ENCODE peak calls at places on chromosomes 6 and 20, in four cellular contexts. R is CD8-positive, alpha-beta memory T cell; C is neuronal stem cell; Q is GM23248. U is an unnamed sample.

GRCh38 chr6:64505312-64505711 is 869.7 kb downstream of the PHF3 start:
- DNase-seq in R (no peak), C (no peak), Q (peak; percentile 10), U (peak; percentile 84)

GRCh38 chr20:10644458-10645204 is 29.2 kb downstream of the JAG1 start:
- DNase-seq in R (no peak), C (no peak), Q (no peak), U (no peak)

GRCh38 chr20:58192567-58192966 is 35.9 kb downstream of the ANKRD60 start:
- DNase-seq in R (peak; percentile 23), C (no peak), Q (no peak), U (peak; percentile 46)

GRCh38 chr20:17654649-17655285 is 27.3 kb downstream of the RRBP1 start:
- DNase-seq in R (no peak), C (peak; percentile 49), Q (peak; percentile 71), U (peak; percentile 82)

GRCh38 chr6:22600059-22600458 is 30.7 kb downstream of the HDGFL1 start:
- DNase-seq in R (no peak), C (no peak), Q (no peak), U (no peak)

GRCh38 chr20:32205502-32206382 is 1.8 kb downstream of the PLAGL2 start:
- DNase-seq in R (no peak), C (no peak), Q (peak; percentile 62), U (peak; percentile 74)

GRCh38 chr6:157521665-157522335 is 140.8 kb downstream of the ZDHHC14 start:
- DNase-seq in R (no peak), C (no peak), Q (peak; percentile 5), U (no peak)

GRCh38 chr6:10177703-10178102 is 237.2 kb downstream of the TFAP2A start:
- DNase-seq in R (no peak), C (no peak), Q (no peak), U (no peak)

GRCh38 chr6:128464790-128465189 is 55.6 kb downstream of the PTPRK start:
- DNase-seq in R (no peak), C (no peak), Q (no peak), U (no peak)

GRCh38 chr20:59724457-59725366 is 120.4 kb downstream of the PHACTR3 start:
- DNase-seq in R (no peak), C (no peak), Q (no peak), U (no peak)

GRCh38 chr6:45439459-45439858 is 61.7 kb upstream of the SUPT3H start:
- DNase-seq in R (no peak), C (no peak), Q (no peak), U (no peak)

GRCh38 chr20:25226433-25227316 is 21.2 kb upstream of the PYGB start:
- DNase-seq in R (no peak), C (no peak), Q (no peak), U (peak; percentile 12)

GRCh38 chr20:58018590-58018989 is 209.9 kb downstream of the ANKRD60 start:
- DNase-seq in R (no peak), C (no peak), Q (no peak), U (no peak)

GRCh38 chr6:160048471-160048870 is 73.1 kb upstream of the SLC22A1 start:
- DNase-seq in R (no peak), C (no peak), Q (peak; percentile 5), U (no peak)

GRCh38 chr6:111950661-111951426 is 77.6 kb upstream of the FYN start:
- DNase-seq in R (no peak), C (no peak), Q (peak; percentile 32), U (no peak)

GRCh38 chr20:62533591-62534495 is 58.0 kb upstream of the GATA5 start:
- DNase-seq in R (no peak), C (no peak), Q (no peak), U (no peak)

GRCh38 chr6:112149236-112149635 is 61.8 kb downstream of the FAM229B start:
- DNase-seq in R (no peak), C (no peak), Q (no peak), U (no peak)

GRCh38 chr20:10863337-10864060 is 189.7 kb upstream of the JAG1 start:
- DNase-seq in R (no peak), C (no peak), Q (peak; percentile 79), U (no peak)

GRCh38 chr6:99219788-99220187 is 129.7 kb downstream of the FAXC start:
- DNase-seq in R (no peak), C (no peak), Q (no peak), U (no peak)

GRCh38 chr6:170146640-170147039 is 144.2 kb downstream of the DLL1 start:
- DNase-seq in R (no peak), C (no peak), Q (no peak), U (no peak)

GRCh38 chr6:16832027-16832688 is 70.9 kb upstream of the ATXN1 start:
- DNase-seq in R (no peak), C (no peak), Q (no peak), U (no peak)

GRCh38 chr20:32572271-32572968 is 12.7 kb downstream of the NOL4L start:
- DNase-seq in R (no peak), C (no peak), Q (no peak), U (no peak)

GRCh38 chr6:27472182-27472616 is 706 bp downstream of the ZNF184 start:
- DNase-seq in R (peak; percentile 83), C (peak; percentile 65), Q (peak; percentile 80), U (peak; percentile 69)

GRCh38 chr6:156423075-156423474 is 354.1 kb upstream of the ARID1B start:
- DNase-seq in R (no peak), C (no peak), Q (no peak), U (no peak)

GRCh38 chr6:150625927-150626326 is 26.2 kb downstream of the PLEKHG1 start:
- DNase-seq in R (no peak), C (no peak), Q (no peak), U (no peak)
- H3K4me1 ChIP-seq in R (no peaks in the 10 kb centered on the region), C (no peaks in the 10 kb centered on the region), Q (peaks cover 16% of the 10 kb centered on the region), U (no peaks in the 10 kb centered on the region)

GRCh38 chr6:31760790-31761189 is 1.7 kb upstream of the SAPCD1 start:
- DNase-seq in R (no peak), C (no peak), Q (no peak), U (no peak)
- H3K36me3 ChIP-seq in R (peaks cover 6% of the 10 kb centered on the region), C (peaks cover 15% of the 10 kb centered on the region), Q (no peaks in the 10 kb centered on the region), U (peaks cover 77% of the 10 kb centered on the region)

GRCh38 chr6:165936660-165937059 is 231.0 kb downstream of the TBXT start:
- DNase-seq in R (no peak), C (no peak), Q (no peak), U (no peak)

GRCh38 chr6:165939601-165940290 is 227.9 kb downstream of the TBXT start:
- DNase-seq in R (no peak), C (no peak), Q (no peak), U (no peak)

GRCh38 chr6:165939047-165939446 is 228.6 kb downstream of the TBXT start:
- DNase-seq in R (no peak), C (no peak), Q (no peak), U (no peak)

GRCh38 chr6:165937564-165938358 is 229.9 kb downstream of the TBXT start:
- DNase-seq in R (no peak), C (no peak), Q (no peak), U (no peak)

GRCh38 chr6:165936096-165936495 is 231.6 kb downstream of the TBXT start:
- DNase-seq in R (no peak), C (no peak), Q (no peak), U (no peak)
- H3K4me1 ChIP-seq in R (no peaks in the 10 kb centered on the region), C (no peaks in the 10 kb centered on the region), Q (no peaks in the 10 kb centered on the region), U (no peaks in the 10 kb centered on the region)

GRCh38 chr6:37456126-37456525 is 23.1 kb downstream of the CMTR1 start:
- DNase-seq in R (no peak), C (no peak), Q (peak; percentile 95), U (no peak)

GRCh38 chr6:37459981-37460800 is 27.2 kb downstream of the CMTR1 start:
- DNase-seq in R (no peak), C (peak; percentile 53), Q (no peak), U (no peak)

GRCh38 chr6:37456816-37457560 is 24.0 kb downstream of the CMTR1 start:
- DNase-seq in R (no peak), C (no peak), Q (peak; percentile 96), U (no peak)

GRCh38 chr6:37460805-37461204 is 27.8 kb downstream of the CMTR1 start:
- DNase-seq in R (no peak), C (no peak), Q (no peak), U (no peak)
- H3K36me3 ChIP-seq in R (peaks cover 61% of the 10 kb centered on the region), C (peaks cover 16% of the 10 kb centered on the region), Q (peaks cover 15% of the 10 kb centered on the region), U (peaks cover 63% of the 10 kb centered on the region)

U was measured in HAP-1.